ENCODE peak calls at places on chromosome 20, in five cellular contexts. Y is HepG2, Z is H1, I is K562, O is GM12878. X is an unnamed sample.

GRCh38 chr20:41279546-41280225 is 37.8 kb downstream of the ZHX3 start:
- DNase-seq in Y (no peak), Z (no peak), I (no peak), O (no peak), X (no peak)

GRCh38 chr20:5544702-5545101 is 205.5 kb upstream of the SHLD1 start:
- DNase-seq in Y (no peak), Z (no peak), I (no peak), O (no peak), X (no peak)

GRCh38 chr20:4607287-4607713 is 114.4 kb upstream of the PRND start:
- DNase-seq in Y (peak), Z (peak), I (peak), O (peak), X (peak)

GRCh38 chr20:54623923-54624569 is 148.7 kb downstream of the DOK5 start:
- DNase-seq in Y (no peak), Z (no peak), I (no peak), O (no peak), X (no peak)

GRCh38 chr20:61521680-61522420 is 269.8 kb downstream of the CDH4 start:
- DNase-seq in Y (no peak), Z (no peak), I (peak), O (no peak), X (no peak)

GRCh38 chr20:63706852-63707557 is 771 bp downstream of the ARFRP1 start:
- DNase-seq in Y (peak), Z (no peak), I (peak), O (no peak), X (no peak)

GRCh38 chr20:59810376-59811187 is 122.9 kb downstream of the SYCP2 start:
- DNase-seq in Y (no peak), Z (no peak), I (no peak), O (no peak), X (no peak)

GRCh38 chr20:19492116-19492515 is 265.9 kb upstream of the RIN2 start:
- DNase-seq in Y (no peak), Z (no peak), I (no peak), O (no peak), X (no peak)

GRCh38 chr20:2626853-2627541 is 25.4 kb upstream of the NOP56 start:
- DNase-seq in Y (peak), Z (no peak), I (no peak), O (no peak), X (peak)

GRCh38 chr20:19828233-19828632 is 70.2 kb downstream of the RIN2 start:
- DNase-seq in Y (peak), Z (no peak), I (no peak), O (peak), X (peak)

GRCh38 chr20:46174469-46175126 is 56.5 kb downstream of the CD40 start:
- DNase-seq in Y (peak), Z (peak), I (peak), O (no peak), X (peak)

GRCh38 chr20:56358070-56358469 is 704 bp upstream of the FAM210B start:
- DNase-seq in Y (no peak), Z (no peak), I (no peak), O (no peak), X (no peak)

GRCh38 chr20:13333793-13334192 is 112.7 kb downstream of the ISM1 start:
- DNase-seq in Y (no peak), Z (no peak), I (no peak), O (no peak), X (no peak)

GRCh38 chr20:10541668-10542411 is 106.7 kb downstream of the SLX4IP start:
- DNase-seq in Y (peak), Z (no peak), I (no peak), O (no peak), X (no peak)

GRCh38 chr20:45952861-45953260 is 18.4 kb downstream of the PCIF1 start:
- DNase-seq in Y (no peak), Z (no peak), I (no peak), O (no peak), X (no peak)

GRCh38 chr20:7375905-7376304 is 564.4 kb downstream of the HAO1 start:
- DNase-seq in Y (peak), Z (no peak), I (peak), O (no peak), X (no peak)

GRCh38 chr20:3646651-3647050 is 16.5 kb downstream of the GFRA4 start:
- DNase-seq in Y (no peak), Z (no peak), I (no peak), O (no peak), X (no peak)

GRCh38 chr20:54110041-54110440 is 39.6 kb upstream of the BCAS1 start:
- DNase-seq in Y (peak), Z (no peak), I (no peak), O (no peak), X (no peak)

GRCh38 chr20:46699651-46700359 is 9.6 kb upstream of the SLC2A10 start:
- DNase-seq in Y (peak), Z (no peak), I (peak), O (no peak), X (no peak)

GRCh38 chr20:9339708-9340107 is 174.7 kb upstream of the LAMP5 start:
- DNase-seq in Y (no peak), Z (no peak), I (no peak), O (no peak), X (no peak)

GRCh38 chr20:17823382-17824144 is 123.8 kb downstream of the BANF2 start:
- DNase-seq in Y (peak), Z (no peak), I (no peak), O (no peak), X (no peak)

GRCh38 chr20:14197097-14197496 is 140.3 kb downstream of the FLRT3 start:
- DNase-seq in Y (no peak), Z (no peak), I (no peak), O (no peak), X (no peak)

GRCh38 chr20:341682-342081 is 5.2 kb upstream of the NRSN2 start:
- DNase-seq in Y (peak), Z (no peak), I (peak), O (no peak), X (no peak)

GRCh38 chr20:33925867-33926266 is 67.8 kb upstream of the RALY start:
- DNase-seq in Y (no peak), Z (no peak), I (no peak), O (no peak), X (no peak)

GRCh38 chr20:39397646-39398045 is 435.5 kb downstream of the DHX35 start:
- DNase-seq in Y (no peak), Z (no peak), I (no peak), O (no peak), X (no peak)

GRCh38 chr20:46040902-46041535 is 12.0 kb downstream of the SLC12A5 start:
- DNase-seq in Y (peak), Z (no peak), I (peak), O (no peak), X (peak)

GRCh38 chr20:33688938-33689424 is 2.8 kb upstream of the E2F1 start:
- DNase-seq in Y (peak), Z (no peak), I (peak), O (no peak), X (no peak)

GRCh38 chr20:24968278-24968677 is 19.2 kb downstream of the CST7 start:
- DNase-seq in Y (no peak), Z (no peak), I (no peak), O (no peak), X (no peak)

GRCh38 chr20:62141397-62142251 is 1.6 kb downstream of the PSMA7 start:
- DNase-seq in Y (peak), Z (no peak), I (no peak), O (no peak), X (no peak)

GRCh38 chr20:8895472-8895871 is 173.4 kb upstream of the PLCB4 start:
- DNase-seq in Y (no peak), Z (no peak), I (no peak), O (no peak), X (no peak)

GRCh38 chr20:39360029-39360620 is 398.0 kb downstream of the DHX35 start:
- DNase-seq in Y (no peak), Z (no peak), I (no peak), O (no peak), X (no peak)

GRCh38 chr20:64069614-64070243 is 6.7 kb downstream of the TCEA2 start:
- DNase-seq in Y (peak), Z (no peak), I (peak), O (no peak), X (no peak)

GRCh38 chr20:22490287-22491187 is 93.8 kb downstream of the FOXA2 start:
- DNase-seq in Y (peak), Z (no peak), I (no peak), O (no peak), X (peak)

GRCh38 chr20:3655032-3655405 is 8.2 kb downstream of the GFRA4 start:
- DNase-seq in Y (no peak), Z (no peak), I (no peak), O (no peak), X (no peak)

GRCh38 chr20:62779417-62779685 is 16.9 kb upstream of the MRGBP start:
- DNase-seq in Y (no peak), Z (no peak), I (no peak), O (no peak), X (no peak)

GRCh38 chr20:1440024-1440423 is 26.6 kb downstream of the NSFL1C start:
- DNase-seq in Y (peak), Z (peak), I (peak), O (no peak), X (peak)

GRCh38 chr20:35448788-35449373 is 6.5 kb upstream of the CEP250 start:
- DNase-seq in Y (peak), Z (no peak), I (no peak), O (no peak), X (peak)

GRCh38 chr20:35458388-35458787 is 3.0 kb downstream of the CEP250 start:
- DNase-seq in Y (no peak), Z (no peak), I (no peak), O (no peak), X (no peak)

GRCh38 chr20:35451295-35451694 is 4.1 kb upstream of the CEP250 start:
- DNase-seq in Y (no peak), Z (no peak), I (no peak), O (no peak), X (no peak)

GRCh38 chr20:35454881-35455609 is at the start of gene CEP250:
- DNase-seq in Y (peak), Z (peak), I (peak), O (peak), X (peak)

GRCh38 chr20:35453647-35454046 is 1.8 kb upstream of the CEP250 start:
- DNase-seq in Y (no peak), Z (no peak), I (no peak), O (no peak), X (no peak)
- H3K4me3 ChIP-seq in Y (peak), Z (no peak), I (peak), O (peak), X (peak)

DNA sequence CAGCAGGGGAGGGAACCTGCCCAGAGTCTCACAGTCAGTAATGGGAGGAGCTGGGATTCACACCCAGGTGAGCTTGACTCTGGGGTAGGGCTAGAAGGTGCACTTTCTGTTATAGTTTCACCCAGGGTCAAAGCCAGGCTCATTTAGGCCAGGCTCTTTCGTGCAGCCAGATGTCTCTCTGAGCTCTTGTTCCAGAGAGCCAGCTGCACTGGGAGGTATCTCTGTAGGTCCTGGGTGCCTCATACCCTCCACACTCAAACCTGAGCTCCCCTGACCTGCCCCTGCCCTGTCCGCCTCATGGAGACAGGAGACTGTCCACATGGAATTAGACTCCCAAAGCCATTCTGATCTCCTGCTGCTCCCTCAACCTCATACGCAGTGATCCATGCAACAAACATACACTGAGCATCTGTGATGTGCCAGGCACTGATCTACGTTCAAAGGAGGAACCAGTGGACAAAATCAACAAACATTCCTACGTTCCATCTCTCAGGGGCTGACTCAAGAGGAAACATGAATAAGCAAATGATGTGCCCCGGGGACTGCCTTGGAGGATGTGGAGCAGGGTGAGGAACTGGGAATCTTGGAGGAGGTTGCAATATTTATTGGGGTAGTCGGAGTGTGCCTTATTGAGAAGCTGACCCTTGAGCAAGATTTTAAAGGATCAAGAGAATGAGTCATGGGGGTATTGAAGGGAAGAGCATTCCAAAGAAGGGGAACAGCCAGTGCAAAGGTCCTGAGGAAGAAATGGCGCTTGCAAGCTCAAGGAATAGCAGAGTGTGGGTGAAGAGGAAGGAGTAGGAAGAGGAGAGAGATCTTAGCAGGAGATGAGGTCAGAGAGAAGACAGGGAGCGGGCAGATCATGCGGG is 71.3 kb upstream of the TOX2 start:
- DNase-seq in Y (no peak), Z (no peak), I (no peak), O (no peak), X (no peak)
- TF ChIP-seq KDM1A in Y (no peak), Z (no peak), I (no peak), O (no peak), X (no peak)

DNA sequence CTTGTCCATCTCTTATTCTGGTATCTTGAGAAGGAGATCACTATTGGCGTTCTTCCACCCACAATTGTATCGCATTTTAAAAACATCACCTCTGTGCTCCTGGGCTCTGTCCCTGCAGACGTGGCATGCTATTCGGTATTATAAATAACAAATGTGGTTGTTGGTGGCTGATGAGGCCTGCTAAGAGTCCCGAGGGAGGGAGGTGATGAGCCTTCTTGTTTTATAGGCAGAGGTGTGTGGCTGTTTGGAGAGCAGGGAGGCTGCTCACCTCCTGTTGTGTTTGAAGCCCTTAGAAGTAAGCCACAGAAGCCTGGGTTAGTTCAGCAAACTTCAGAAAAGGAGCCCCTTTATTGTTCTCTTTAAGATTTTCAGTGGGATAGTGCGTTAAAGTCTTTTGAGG is 15.6 kb downstream of the MANBAL start:
- DNase-seq in Y (no peak), Z (no peak), I (no peak), O (no peak), X (no peak)
- H3K4me3 ChIP-seq in Y (no peak), Z (no peak), I (no peak), O (no peak), X (no peak)

DNA sequence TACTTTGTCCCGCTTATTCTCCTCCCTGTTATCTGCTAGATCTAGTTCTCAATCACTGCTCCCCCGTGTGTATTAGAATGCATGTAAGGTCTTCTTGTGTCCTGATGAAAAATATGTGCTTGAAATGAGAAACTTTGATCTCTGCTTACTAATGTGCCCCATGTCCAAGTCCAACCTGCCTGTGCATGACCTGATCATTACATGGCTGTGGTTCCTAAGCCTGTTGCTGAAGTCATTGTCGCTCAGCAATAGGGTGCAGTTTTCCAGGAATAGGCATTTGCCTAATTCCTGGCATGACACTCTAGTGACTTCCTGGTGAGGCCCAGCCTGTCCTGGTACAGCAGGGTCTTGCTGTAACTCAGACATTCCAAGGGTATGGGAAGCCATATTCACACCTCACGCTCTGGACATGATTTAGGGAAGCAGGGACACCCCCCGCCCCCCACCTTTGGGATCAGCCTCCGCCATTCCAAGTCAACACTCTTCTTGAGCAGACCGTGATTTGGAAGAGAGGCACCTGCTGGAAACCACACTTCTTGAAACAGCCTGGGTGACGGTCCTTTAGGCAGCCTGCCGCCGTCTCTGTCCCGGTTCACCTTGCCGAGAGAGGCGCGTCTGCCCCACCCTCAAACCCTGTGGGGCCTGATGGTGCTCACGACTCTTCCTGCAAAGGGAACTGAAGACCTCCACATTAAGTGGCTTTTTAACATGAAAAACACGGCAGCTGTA is 73.4 kb downstream of the PTPN1 start:
- DNase-seq in Y (no peak), Z (no peak), I (no peak), O (no peak), X (no peak)
- TF ChIP-seq KDM1A in Y (no peak), Z (no peak), I (no peak), O (no peak), X (no peak)

DNA sequence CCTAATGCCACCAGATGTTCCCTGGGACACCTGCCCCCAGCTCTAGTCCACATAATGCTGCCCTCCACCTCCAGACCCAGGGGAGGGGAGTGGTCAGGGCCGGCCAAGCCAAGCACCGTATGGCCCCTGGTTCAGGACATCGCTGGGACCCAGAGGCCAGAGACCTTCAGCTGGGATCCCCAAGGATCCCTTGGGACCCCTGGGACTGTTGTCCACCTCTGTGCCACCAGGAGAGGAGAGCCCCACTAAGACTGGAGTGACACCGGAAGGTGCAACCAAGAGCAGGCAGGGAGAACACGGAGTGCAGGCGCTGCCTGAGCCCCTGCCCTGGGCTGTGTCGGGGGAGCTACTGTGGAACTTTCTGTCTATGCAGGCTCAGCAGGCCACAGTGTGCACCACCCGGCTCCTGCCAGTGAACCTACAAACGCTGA is 43.6 kb downstream of the CTCFL start:
- DNase-seq in Y (no peak), Z (no peak), I (no peak), O (no peak), X (no peak)
- H3K4me3 ChIP-seq in Y (no peak), Z (no peak), I (no peak), O (peak), X (no peak)

X was measured in A549.